ENCODE peak calls at places on chromosomes 1 and 21, in six cellular contexts. One of them, this sample, is unnamed.

GRCh38 chr1:117828206-117828605 is 101.2 kb downstream of the GDAP2 start:
- DNase-seq in stimulated activated CD8-positive, alpha-beta memory T cell treated with anti-CD3 and anti-CD28 coated beads, Interleukin-4, amount 100 ng/mL, for 1 hour: no peak
- DNase-seq in endothelial cell of umbilical vein: peak; percentile 12
- DNase-seq in SJSA1: peak; percentile 90
- DNase-seq in activated T-cell treated with anti-CD3 and anti-CD28 coated beads, Interleukin-2, amount 50 U/mL, for 72 hours: no peak
- DNase-seq in breast epithelium: no peak
- DNase-seq in this sample: no peak

GRCh38 chr1:151371744-151372410 is 628 bp downstream of the SELENBP1 start:
- DNase-seq in stimulated activated CD8-positive, alpha-beta memory T cell treated with anti-CD3 and anti-CD28 coated beads, Interleukin-4, amount 100 ng/mL, for 1 hour: no peak
- DNase-seq in endothelial cell of umbilical vein: peak; percentile 78
- DNase-seq in SJSA1: peak; percentile 35
- DNase-seq in activated T-cell treated with anti-CD3 and anti-CD28 coated beads, Interleukin-2, amount 50 U/mL, for 72 hours: no peak
- DNase-seq in breast epithelium: peak; percentile 64
- DNase-seq in this sample: no peak

GRCh38 chr1:4657920-4658585 is 3.6 kb downstream of the AJAP1 start:
- DNase-seq in stimulated activated CD8-positive, alpha-beta memory T cell treated with anti-CD3 and anti-CD28 coated beads, Interleukin-4, amount 100 ng/mL, for 1 hour: no peak
- DNase-seq in endothelial cell of umbilical vein: no peak
- DNase-seq in SJSA1: no peak
- DNase-seq in activated T-cell treated with anti-CD3 and anti-CD28 coated beads, Interleukin-2, amount 50 U/mL, for 72 hours: no peak
- DNase-seq in breast epithelium: no peak
- DNase-seq in this sample: no peak

GRCh38 chr1:171754381-171754705 is 12.5 kb upstream of the VAMP4 start:
- DNase-seq in stimulated activated CD8-positive, alpha-beta memory T cell treated with anti-CD3 and anti-CD28 coated beads, Interleukin-4, amount 100 ng/mL, for 1 hour: no peak
- DNase-seq in endothelial cell of umbilical vein: no peak
- DNase-seq in SJSA1: no peak
- DNase-seq in activated T-cell treated with anti-CD3 and anti-CD28 coated beads, Interleukin-2, amount 50 U/mL, for 72 hours: no peak
- DNase-seq in breast epithelium: no peak
- DNase-seq in this sample: no peak

GRCh38 chr1:33195560-33195959 is 13.7 kb upstream of the TRIM62 start:
- DNase-seq in stimulated activated CD8-positive, alpha-beta memory T cell treated with anti-CD3 and anti-CD28 coated beads, Interleukin-4, amount 100 ng/mL, for 1 hour: no peak
- DNase-seq in endothelial cell of umbilical vein: no peak
- DNase-seq in SJSA1: no peak
- DNase-seq in activated T-cell treated with anti-CD3 and anti-CD28 coated beads, Interleukin-2, amount 50 U/mL, for 72 hours: no peak
- DNase-seq in breast epithelium: no peak
- DNase-seq in this sample: no peak

GRCh38 chr1:109392788-109393580 is 4.7 kb downstream of the SORT1 start:
- DNase-seq in stimulated activated CD8-positive, alpha-beta memory T cell treated with anti-CD3 and anti-CD28 coated beads, Interleukin-4, amount 100 ng/mL, for 1 hour: no peak
- DNase-seq in endothelial cell of umbilical vein: peak; percentile 52
- DNase-seq in SJSA1: peak; percentile 76
- DNase-seq in activated T-cell treated with anti-CD3 and anti-CD28 coated beads, Interleukin-2, amount 50 U/mL, for 72 hours: no peak
- DNase-seq in breast epithelium: peak; percentile 56
- DNase-seq in this sample: no peak

GRCh38 chr21:38244885-38245869 is 11.6 kb upstream of the KCNJ15 start:
- DNase-seq in stimulated activated CD8-positive, alpha-beta memory T cell treated with anti-CD3 and anti-CD28 coated beads, Interleukin-4, amount 100 ng/mL, for 1 hour: peak; percentile 2
- DNase-seq in endothelial cell of umbilical vein: peak; percentile 33
- DNase-seq in SJSA1: peak; percentile 94
- DNase-seq in activated T-cell treated with anti-CD3 and anti-CD28 coated beads, Interleukin-2, amount 50 U/mL, for 72 hours: peak; percentile 67
- DNase-seq in breast epithelium: no peak
- DNase-seq in this sample: no peak

GRCh38 chr21:31609081-31609480 is 50.4 kb upstream of the SOD1 start:
- DNase-seq in stimulated activated CD8-positive, alpha-beta memory T cell treated with anti-CD3 and anti-CD28 coated beads, Interleukin-4, amount 100 ng/mL, for 1 hour: no peak
- DNase-seq in endothelial cell of umbilical vein: no peak
- DNase-seq in SJSA1: no peak
- DNase-seq in activated T-cell treated with anti-CD3 and anti-CD28 coated beads, Interleukin-2, amount 50 U/mL, for 72 hours: no peak
- DNase-seq in breast epithelium: no peak
- DNase-seq in this sample: no peak

GRCh38 chr1:24323281-24323680 is 4.1 kb downstream of the GRHL3 start:
- DNase-seq in stimulated activated CD8-positive, alpha-beta memory T cell treated with anti-CD3 and anti-CD28 coated beads, Interleukin-4, amount 100 ng/mL, for 1 hour: no peak
- DNase-seq in endothelial cell of umbilical vein: no peak
- DNase-seq in SJSA1: no peak
- DNase-seq in activated T-cell treated with anti-CD3 and anti-CD28 coated beads, Interleukin-2, amount 50 U/mL, for 72 hours: no peak
- DNase-seq in breast epithelium: no peak
- DNase-seq in this sample: no peak

GRCh38 chr1:192810253-192810880 is 1.5 kb downstream of the RGS2 start:
- DNase-seq in stimulated activated CD8-positive, alpha-beta memory T cell treated with anti-CD3 and anti-CD28 coated beads, Interleukin-4, amount 100 ng/mL, for 1 hour: no peak
- DNase-seq in endothelial cell of umbilical vein: peak; percentile 47
- DNase-seq in SJSA1: no peak
- DNase-seq in activated T-cell treated with anti-CD3 and anti-CD28 coated beads, Interleukin-2, amount 50 U/mL, for 72 hours: no peak
- DNase-seq in breast epithelium: no peak
- DNase-seq in this sample: no peak

GRCh38 chr1:162736633-162737067 is 53.9 kb upstream of the HSD17B7 start:
- DNase-seq in stimulated activated CD8-positive, alpha-beta memory T cell treated with anti-CD3 and anti-CD28 coated beads, Interleukin-4, amount 100 ng/mL, for 1 hour: no peak
- DNase-seq in endothelial cell of umbilical vein: no peak
- DNase-seq in SJSA1: no peak
- DNase-seq in activated T-cell treated with anti-CD3 and anti-CD28 coated beads, Interleukin-2, amount 50 U/mL, for 72 hours: no peak
- DNase-seq in breast epithelium: no peak
- DNase-seq in this sample: no peak

GRCh38 chr1:33436557-33437296 is 5.8 kb upstream of the PHC2 start:
- DNase-seq in stimulated activated CD8-positive, alpha-beta memory T cell treated with anti-CD3 and anti-CD28 coated beads, Interleukin-4, amount 100 ng/mL, for 1 hour: no peak
- DNase-seq in endothelial cell of umbilical vein: no peak
- DNase-seq in SJSA1: no peak
- DNase-seq in activated T-cell treated with anti-CD3 and anti-CD28 coated beads, Interleukin-2, amount 50 U/mL, for 72 hours: no peak
- DNase-seq in breast epithelium: no peak
- DNase-seq in this sample: no peak

GRCh38 chr1:174266476-174266875 is 107.2 kb downstream of the RABGAP1L start:
- DNase-seq in stimulated activated CD8-positive, alpha-beta memory T cell treated with anti-CD3 and anti-CD28 coated beads, Interleukin-4, amount 100 ng/mL, for 1 hour: no peak
- DNase-seq in endothelial cell of umbilical vein: no peak
- DNase-seq in SJSA1: no peak
- DNase-seq in activated T-cell treated with anti-CD3 and anti-CD28 coated beads, Interleukin-2, amount 50 U/mL, for 72 hours: no peak
- DNase-seq in breast epithelium: no peak
- DNase-seq in this sample: no peak

GRCh38 chr1:224864006-224864405 is 65.5 kb upstream of the DNAH14 start:
- DNase-seq in stimulated activated CD8-positive, alpha-beta memory T cell treated with anti-CD3 and anti-CD28 coated beads, Interleukin-4, amount 100 ng/mL, for 1 hour: no peak
- DNase-seq in endothelial cell of umbilical vein: no peak
- DNase-seq in SJSA1: no peak
- DNase-seq in activated T-cell treated with anti-CD3 and anti-CD28 coated beads, Interleukin-2, amount 50 U/mL, for 72 hours: no peak
- DNase-seq in breast epithelium: no peak
- DNase-seq in this sample: no peak

GRCh38 chr21:18275740-18276139 is 31.1 kb downstream of the CHODL start:
- DNase-seq in stimulated activated CD8-positive, alpha-beta memory T cell treated with anti-CD3 and anti-CD28 coated beads, Interleukin-4, amount 100 ng/mL, for 1 hour: no peak
- DNase-seq in endothelial cell of umbilical vein: no peak
- DNase-seq in SJSA1: no peak
- DNase-seq in activated T-cell treated with anti-CD3 and anti-CD28 coated beads, Interleukin-2, amount 50 U/mL, for 72 hours: no peak
- DNase-seq in breast epithelium: no peak
- DNase-seq in this sample: no peak

GRCh38 chr1:22450421-22451021 is 1.1 kb upstream of the ZBTB40 start:
- DNase-seq in stimulated activated CD8-positive, alpha-beta memory T cell treated with anti-CD3 and anti-CD28 coated beads, Interleukin-4, amount 100 ng/mL, for 1 hour: no peak
- DNase-seq in endothelial cell of umbilical vein: no peak
- DNase-seq in SJSA1: no peak
- DNase-seq in activated T-cell treated with anti-CD3 and anti-CD28 coated beads, Interleukin-2, amount 50 U/mL, for 72 hours: no peak
- DNase-seq in breast epithelium: no peak
- DNase-seq in this sample: no peak

GRCh38 chr21:45246535-45247320 is 41.0 kb downstream of the POFUT2 start:
- DNase-seq in stimulated activated CD8-positive, alpha-beta memory T cell treated with anti-CD3 and anti-CD28 coated beads, Interleukin-4, amount 100 ng/mL, for 1 hour: no peak
- DNase-seq in endothelial cell of umbilical vein: no peak
- DNase-seq in SJSA1: no peak
- DNase-seq in activated T-cell treated with anti-CD3 and anti-CD28 coated beads, Interleukin-2, amount 50 U/mL, for 72 hours: no peak
- DNase-seq in breast epithelium: no peak
- DNase-seq in this sample: no peak

GRCh38 chr1:147245129-147245528 is 2.6 kb downstream of the CHD1L start:
- DNase-seq in stimulated activated CD8-positive, alpha-beta memory T cell treated with anti-CD3 and anti-CD28 coated beads, Interleukin-4, amount 100 ng/mL, for 1 hour: no peak
- DNase-seq in endothelial cell of umbilical vein: no peak
- DNase-seq in SJSA1: no peak
- DNase-seq in activated T-cell treated with anti-CD3 and anti-CD28 coated beads, Interleukin-2, amount 50 U/mL, for 72 hours: no peak
- DNase-seq in breast epithelium: no peak
- DNase-seq in this sample: no peak

GRCh38 chr1:53031732-53032131 is 30.3 kb upstream of the PODN start:
- DNase-seq in stimulated activated CD8-positive, alpha-beta memory T cell treated with anti-CD3 and anti-CD28 coated beads, Interleukin-4, amount 100 ng/mL, for 1 hour: no peak
- DNase-seq in endothelial cell of umbilical vein: no peak
- DNase-seq in SJSA1: no peak
- DNase-seq in activated T-cell treated with anti-CD3 and anti-CD28 coated beads, Interleukin-2, amount 50 U/mL, for 72 hours: no peak
- DNase-seq in breast epithelium: no peak
- DNase-seq in this sample: no peak